ENCODE peak calls at places on chromosomes 12 and 14, in five cellular contexts. One of them, this sample, is unnamed.

GRCh38 chr12:122841544-122842321 is 6.5 kb downstream of the HIP1R start:
- DNase-seq in IMR-90: peak
- DNase-seq in SK-N-MC: no peak
- DNase-seq in tibial artery: peak
- DNase-seq in naive thymus-derived CD4-positive, alpha-beta T cell: no peak
- DNase-seq in this sample: peak

GRCh38 chr12:44717612-44718011 is 158.5 kb downstream of the NELL2 start:
- DNase-seq in IMR-90: no peak
- DNase-seq in SK-N-MC: no peak
- DNase-seq in tibial artery: no peak
- DNase-seq in naive thymus-derived CD4-positive, alpha-beta T cell: no peak
- DNase-seq in this sample: no peak

GRCh38 chr14:54329082-54329695 is 67.6 kb upstream of the CDKN3 start:
- DNase-seq in IMR-90: peak
- DNase-seq in SK-N-MC: peak
- DNase-seq in tibial artery: no peak
- DNase-seq in naive thymus-derived CD4-positive, alpha-beta T cell: no peak
- DNase-seq in this sample: peak

GRCh38 chr12:6317693-6318439 is 7.4 kb downstream of the PLEKHG6 start:
- DNase-seq in IMR-90: no peak
- DNase-seq in SK-N-MC: no peak
- DNase-seq in tibial artery: no peak
- DNase-seq in naive thymus-derived CD4-positive, alpha-beta T cell: no peak
- DNase-seq in this sample: no peak

GRCh38 chr14:44564908-44565307 is 57.8 kb upstream of the FSCB start:
- DNase-seq in IMR-90: peak
- DNase-seq in SK-N-MC: no peak
- DNase-seq in tibial artery: no peak
- DNase-seq in naive thymus-derived CD4-positive, alpha-beta T cell: no peak
- DNase-seq in this sample: no peak

GRCh38 chr14:102668291-102668873 is 75.9 kb downstream of the RCOR1 start:
- DNase-seq in IMR-90: no peak
- DNase-seq in SK-N-MC: no peak
- DNase-seq in tibial artery: no peak
- DNase-seq in naive thymus-derived CD4-positive, alpha-beta T cell: no peak
- DNase-seq in this sample: no peak

GRCh38 chr14:21734457-21735074 is 60.9 kb upstream of the OR4E1 start:
- DNase-seq in IMR-90: peak
- DNase-seq in SK-N-MC: peak
- DNase-seq in tibial artery: no peak
- DNase-seq in naive thymus-derived CD4-positive, alpha-beta T cell: peak
- DNase-seq in this sample: peak

GRCh38 chr14:23827100-23827892 is 126.3 kb upstream of the DHRS4 start:
- DNase-seq in IMR-90: no peak
- DNase-seq in SK-N-MC: no peak
- DNase-seq in tibial artery: no peak
- DNase-seq in naive thymus-derived CD4-positive, alpha-beta T cell: no peak
- DNase-seq in this sample: no peak

GRCh38 chr14:64654931-64655330 is 49.3 kb upstream of the PLEKHG3 start:
- DNase-seq in IMR-90: no peak
- DNase-seq in SK-N-MC: no peak
- DNase-seq in tibial artery: no peak
- DNase-seq in naive thymus-derived CD4-positive, alpha-beta T cell: no peak
- DNase-seq in this sample: no peak

GRCh38 chr14:61860294-61860918 is 98.2 kb downstream of the SNAPC1 start:
- DNase-seq in IMR-90: peak
- DNase-seq in SK-N-MC: no peak
- DNase-seq in tibial artery: no peak
- DNase-seq in naive thymus-derived CD4-positive, alpha-beta T cell: peak
- DNase-seq in this sample: peak

GRCh38 chr12:105617141-105617540 is 286.6 kb downstream of the C12orf75 start:
- DNase-seq in IMR-90: no peak
- DNase-seq in SK-N-MC: no peak
- DNase-seq in tibial artery: no peak
- DNase-seq in naive thymus-derived CD4-positive, alpha-beta T cell: no peak
- DNase-seq in this sample: no peak

DNA sequence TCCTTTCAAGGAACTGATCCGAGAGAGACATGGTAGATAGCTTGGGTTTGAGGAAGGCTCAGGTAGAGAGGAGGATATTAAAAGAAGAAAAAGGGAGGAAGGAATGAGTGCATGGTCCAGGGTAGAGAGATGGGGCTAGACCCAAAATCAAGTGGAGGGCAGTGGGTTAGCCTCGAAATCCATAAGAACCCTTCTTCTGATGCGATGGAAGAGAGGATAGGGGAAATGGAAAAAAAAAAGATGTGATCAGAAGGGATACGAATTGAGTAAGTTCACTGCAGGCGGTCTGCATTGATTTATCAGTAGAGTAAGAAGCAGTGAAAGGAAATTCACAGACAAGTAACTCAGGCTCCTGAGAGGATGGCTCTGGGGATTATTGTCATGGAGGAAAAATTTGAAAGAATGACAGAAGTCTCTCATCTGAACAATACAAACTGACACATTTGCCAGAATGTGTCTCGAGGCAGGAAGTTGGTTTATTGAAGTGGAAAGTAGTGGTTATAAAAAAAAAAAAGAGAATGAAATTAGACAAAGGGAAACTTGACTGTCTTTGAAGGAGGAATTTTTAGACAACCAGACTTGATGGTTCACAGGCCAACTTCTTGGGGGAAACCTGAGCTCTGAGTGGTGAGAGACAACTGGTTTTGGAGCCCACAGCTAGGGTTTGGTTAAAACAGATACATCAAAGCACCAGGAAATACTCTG is 10.2 kb downstream of the PPFIBP1 start:
- DNase-seq in IMR-90: no peak
- DNase-seq in SK-N-MC: no peak
- DNase-seq in tibial artery: no peak
- DNase-seq in naive thymus-derived CD4-positive, alpha-beta T cell: peak
- DNase-seq in this sample: no peak
- H3K27ac ChIP-seq in IMR-90: no peak
- H3K27ac ChIP-seq in SK-N-MC: no peak
- H3K27ac ChIP-seq in tibial artery: no peak
- H3K27ac ChIP-seq in naive thymus-derived CD4-positive, alpha-beta T cell: no peak
- H3K27ac ChIP-seq in this sample: no peak

DNA sequence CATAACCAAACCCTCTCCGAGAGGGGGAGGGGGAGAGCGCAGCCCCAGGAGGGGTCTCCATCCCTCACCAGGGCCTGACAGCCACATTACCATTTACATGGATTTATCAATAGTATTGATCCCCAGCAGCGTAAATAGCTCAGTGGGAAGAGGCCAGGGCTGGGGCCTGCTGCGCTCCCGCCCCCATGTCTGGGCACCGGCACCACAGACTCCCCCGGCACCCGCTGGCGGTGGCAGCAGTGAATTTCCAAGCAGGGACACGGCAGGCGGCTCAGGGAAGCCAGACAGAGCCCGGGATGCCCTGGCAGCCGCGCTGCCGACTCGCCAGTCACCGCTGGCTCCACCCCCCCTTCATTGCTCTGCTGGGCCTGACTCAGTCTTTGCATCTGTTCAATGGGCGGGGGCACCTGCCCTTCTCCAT is 2.3 kb downstream of the NCOR2 start:
- DNase-seq in IMR-90: no peak
- DNase-seq in SK-N-MC: no peak
- DNase-seq in tibial artery: peak
- DNase-seq in naive thymus-derived CD4-positive, alpha-beta T cell: no peak
- DNase-seq in this sample: no peak
- H3K4me3 ChIP-seq in IMR-90: no peak
- H3K4me3 ChIP-seq in SK-N-MC: peak
- H3K4me3 ChIP-seq in tibial artery: peak
- H3K4me3 ChIP-seq in naive thymus-derived CD4-positive, alpha-beta T cell: no peak
- H3K4me3 ChIP-seq in this sample: no peak

GRCh38 chr14:51430600-51430999 is 190.6 kb downstream of the TMX1 start:
- DNase-seq in IMR-90: no peak
- DNase-seq in SK-N-MC: no peak
- DNase-seq in tibial artery: no peak
- DNase-seq in naive thymus-derived CD4-positive, alpha-beta T cell: no peak
- DNase-seq in this sample: peak
- H3K27ac ChIP-seq in IMR-90: no peak
- H3K27ac ChIP-seq in SK-N-MC: no peak
- H3K27ac ChIP-seq in tibial artery: no peak
- H3K27ac ChIP-seq in naive thymus-derived CD4-positive, alpha-beta T cell: no peak
- H3K27ac ChIP-seq in this sample: peak

GRCh38 chr12:3750616-3751015 is 2.3 kb downstream of the CRACR2A start:
- DNase-seq in IMR-90: no peak
- DNase-seq in SK-N-MC: no peak
- DNase-seq in tibial artery: no peak
- DNase-seq in naive thymus-derived CD4-positive, alpha-beta T cell: no peak
- DNase-seq in this sample: no peak

GRCh38 chr12:3752096-3752709 is 706 bp downstream of the CRACR2A start:
- DNase-seq in IMR-90: no peak
- DNase-seq in SK-N-MC: no peak
- DNase-seq in tibial artery: no peak
- DNase-seq in naive thymus-derived CD4-positive, alpha-beta T cell: peak
- DNase-seq in this sample: peak

GRCh38 chr12:3751151-3752095 is 1.5 kb downstream of the CRACR2A start:
- DNase-seq in IMR-90: no peak
- DNase-seq in SK-N-MC: no peak
- DNase-seq in tibial artery: no peak
- DNase-seq in naive thymus-derived CD4-positive, alpha-beta T cell: no peak
- DNase-seq in this sample: no peak

GRCh38 chr12:3753549-3754284 is 808 bp upstream of the CRACR2A start:
- DNase-seq in IMR-90: no peak
- DNase-seq in SK-N-MC: no peak
- DNase-seq in tibial artery: no peak
- DNase-seq in naive thymus-derived CD4-positive, alpha-beta T cell: no peak
- DNase-seq in this sample: peak

DNA sequence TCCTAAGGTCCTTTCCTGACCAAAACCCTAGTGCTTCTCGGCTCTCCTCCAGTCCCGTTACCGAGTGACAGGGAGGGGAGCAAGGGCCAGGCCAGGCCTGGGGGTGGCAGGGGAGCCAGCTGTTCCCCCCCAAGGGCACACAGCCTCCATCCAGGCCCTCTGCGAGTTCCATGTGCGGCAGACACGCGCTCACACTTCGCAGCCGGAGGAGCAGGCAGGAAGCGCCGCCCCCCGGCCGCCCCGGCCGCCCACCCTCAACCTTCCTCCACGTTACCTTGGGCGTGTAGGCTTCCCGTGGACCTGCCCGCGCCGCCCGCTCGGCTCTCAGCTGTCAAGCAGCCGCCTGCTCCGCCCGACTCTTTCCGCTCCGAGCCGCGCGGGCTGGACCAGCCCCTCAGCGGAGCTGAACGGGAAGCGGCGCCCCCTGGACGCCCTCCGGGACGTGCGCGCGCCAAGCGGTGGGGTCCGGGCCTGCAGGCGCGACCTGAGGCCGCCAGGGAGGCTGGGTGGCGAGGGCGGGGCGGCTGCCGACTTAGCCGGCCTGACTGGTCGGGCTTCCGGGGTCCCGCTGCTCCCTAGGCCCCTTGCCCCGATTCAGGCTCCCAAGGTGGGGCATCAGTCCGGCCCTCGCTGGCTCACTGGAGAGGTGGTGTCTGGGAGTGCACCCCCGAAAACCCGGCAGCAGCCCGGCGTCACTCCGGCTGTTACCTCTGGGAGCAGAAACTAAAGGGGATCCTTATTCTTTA is at the start of gene CRACR2A:
- DNase-seq in IMR-90: peak
- DNase-seq in SK-N-MC: no peak
- DNase-seq in tibial artery: no peak
- DNase-seq in naive thymus-derived CD4-positive, alpha-beta T cell: peak
- DNase-seq in this sample: peak
- H3K4me3 ChIP-seq in IMR-90: peak
- H3K4me3 ChIP-seq in SK-N-MC: peak
- H3K4me3 ChIP-seq in tibial artery: peak
- H3K4me3 ChIP-seq in naive thymus-derived CD4-positive, alpha-beta T cell: peak
- H3K4me3 ChIP-seq in this sample: peak

DNA sequence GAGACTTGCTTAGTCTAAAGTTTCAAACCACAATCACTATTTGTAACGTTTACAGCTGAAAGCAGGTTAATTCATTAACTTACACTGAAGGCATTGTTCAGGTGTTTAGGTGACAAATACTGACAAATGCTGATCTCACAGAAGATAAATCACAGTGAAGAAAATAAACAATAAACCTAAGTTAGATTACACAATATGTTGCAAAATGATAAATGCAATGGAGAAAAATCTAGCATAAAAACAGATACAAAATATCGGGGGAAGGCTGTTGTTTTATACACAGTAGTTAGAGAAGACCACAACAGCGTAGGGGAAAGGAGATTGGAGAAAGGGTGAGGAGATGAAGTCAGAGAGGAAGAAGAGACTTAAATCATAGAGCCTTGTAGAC is 3.0 kb downstream of the SCAF11 start:
- DNase-seq in IMR-90: no peak
- DNase-seq in SK-N-MC: no peak
- DNase-seq in tibial artery: no peak
- DNase-seq in naive thymus-derived CD4-positive, alpha-beta T cell: no peak
- DNase-seq in this sample: no peak
- H3K27ac ChIP-seq in IMR-90: no peak
- H3K27ac ChIP-seq in SK-N-MC: no peak
- H3K27ac ChIP-seq in tibial artery: no peak
- H3K27ac ChIP-seq in naive thymus-derived CD4-positive, alpha-beta T cell: no peak
- H3K27ac ChIP-seq in this sample: no peak

GRCh38 chr14:73462815-73463214 is 4.5 kb upstream of the NUMB start:
- DNase-seq in IMR-90: no peak
- DNase-seq in SK-N-MC: no peak
- DNase-seq in tibial artery: no peak
- DNase-seq in naive thymus-derived CD4-positive, alpha-beta T cell: no peak
- DNase-seq in this sample: no peak

GRCh38 chr14:73463411-73463810 is 5.1 kb upstream of the NUMB start:
- DNase-seq in IMR-90: peak
- DNase-seq in SK-N-MC: no peak
- DNase-seq in tibial artery: peak
- DNase-seq in naive thymus-derived CD4-positive, alpha-beta T cell: no peak
- DNase-seq in this sample: no peak

GRCh38 chr14:73462078-73462715 is 3.9 kb upstream of the NUMB start:
- DNase-seq in IMR-90: peak
- DNase-seq in SK-N-MC: no peak
- DNase-seq in tibial artery: no peak
- DNase-seq in naive thymus-derived CD4-positive, alpha-beta T cell: no peak
- DNase-seq in this sample: no peak

GRCh38 chr14:73460691-73461127 is 2.4 kb upstream of the NUMB start:
- DNase-seq in IMR-90: peak
- DNase-seq in SK-N-MC: no peak
- DNase-seq in tibial artery: no peak
- DNase-seq in naive thymus-derived CD4-positive, alpha-beta T cell: no peak
- DNase-seq in this sample: no peak

GRCh38 chr14:73461478-73462077 is 3.2 kb upstream of the NUMB start:
- DNase-seq in IMR-90: no peak
- DNase-seq in SK-N-MC: no peak
- DNase-seq in tibial artery: no peak
- DNase-seq in naive thymus-derived CD4-positive, alpha-beta T cell: no peak
- DNase-seq in this sample: peak
- H3K4me3 ChIP-seq in IMR-90: peak
- H3K4me3 ChIP-seq in SK-N-MC: peak
- H3K4me3 ChIP-seq in tibial artery: no peak
- H3K4me3 ChIP-seq in naive thymus-derived CD4-positive, alpha-beta T cell: no peak
- H3K4me3 ChIP-seq in this sample: peak

DNA sequence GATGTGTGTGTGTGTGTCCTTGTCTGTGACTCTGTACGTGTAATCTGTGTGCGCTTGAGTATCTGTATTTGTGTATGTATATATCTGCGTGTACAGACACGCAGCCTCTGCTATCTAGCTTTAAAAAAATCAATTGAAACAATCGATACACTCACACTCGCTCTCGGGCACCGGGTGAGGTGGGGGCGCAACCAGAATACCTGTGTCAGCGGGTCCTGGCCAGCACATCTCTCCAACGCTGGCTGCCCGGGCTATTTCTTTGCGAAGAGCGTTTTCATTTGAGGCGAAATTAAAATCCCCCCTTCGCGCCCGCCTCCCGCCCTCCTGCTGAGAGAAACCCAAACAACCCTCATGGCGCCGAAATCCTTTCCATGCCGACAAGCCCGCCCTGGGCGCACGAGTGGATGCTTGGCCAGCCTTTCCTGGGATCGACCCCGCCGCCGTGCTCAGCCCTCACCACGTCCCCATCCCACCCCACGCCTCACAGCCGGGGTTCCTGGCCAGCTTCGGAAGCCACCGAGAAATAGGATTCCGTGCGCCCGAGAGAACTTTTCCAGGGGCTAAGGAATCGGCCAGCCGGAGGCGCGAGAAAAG is 1.2 kb downstream of the ZDHHC22 start:
- DNase-seq in IMR-90: no peak
- DNase-seq in SK-N-MC: no peak
- DNase-seq in tibial artery: no peak
- DNase-seq in naive thymus-derived CD4-positive, alpha-beta T cell: no peak
- DNase-seq in this sample: peak
- H3K27ac ChIP-seq in IMR-90: no peak
- H3K27ac ChIP-seq in SK-N-MC: no peak
- H3K27ac ChIP-seq in tibial artery: no peak
- H3K27ac ChIP-seq in naive thymus-derived CD4-positive, alpha-beta T cell: no peak
- H3K27ac ChIP-seq in this sample: peak

This sample was measured in SJCRH30.